ENCODE peak calls at places on chromosomes 4 and X, in five cellular contexts. O is brain microvascular endothelial cell, V is PC-9, I is neural progenitor cell, A is colonic mucosa. U is an unnamed sample.

GRCh38 chrX:78997870-78998558 is 52.8 kb downstream of the P2RY10 start:
- DNase-seq in I (peak; percentile 1), O (no peak), A (no peak), V (no peak), U (peak; percentile 42)

GRCh38 chrX:143664302-143664701 is 28.4 kb upstream of the SLITRK4 start:
- DNase-seq in I (peak; percentile 14), V (no peak), A (no peak), O (peak; percentile 1), U (peak; percentile 3)

GRCh38 chr4:58688603-58689002 is 1578.4 kb upstream of the IGFBP7 start:
- DNase-seq in O (no peak), A (no peak), I (no peak), V (no peak), U (no peak)

GRCh38 chr4:73731968-73732610 is 8.3 kb upstream of the CXCL8 start:
- DNase-seq in O (no peak), A (no peak), I (no peak), V (no peak), U (no peak)

GRCh38 chr4:8528713-8529112 is 51.5 kb upstream of the GPR78 start:
- DNase-seq in A (no peak), V (no peak), O (peak; percentile 74), I (no peak), U (no peak)

GRCh38 chr4:7812921-7813320 is 126.7 kb downstream of the AFAP1 start:
- DNase-seq in I (no peak), V (no peak), A (no peak), O (no peak), U (no peak)

GRCh38 chr4:70666369-70666768 is at the start of gene JCHAIN:
- DNase-seq in A (no peak), I (no peak), O (no peak), V (no peak), U (no peak)

GRCh38 chr4:158821228-158822009 is 52.6 kb downstream of the FNIP2 start:
- DNase-seq in A (no peak), V (no peak), I (no peak), O (peak; percentile 77), U (no peak)

GRCh38 chrX:135652602-135653001 is 60.8 kb upstream of the CT45A1 start:
- DNase-seq in A (no peak), V (no peak), O (no peak), I (no peak), U (no peak)

GRCh38 chrX:15680401-15680800 is 15.8 kb upstream of the CLTRN start:
- DNase-seq in A (no peak), O (peak; percentile 75), I (no peak), V (no peak), U (no peak)

GRCh38 chrX:137574102-137574783 is 8.3 kb downstream of the ZIC3 start:
- DNase-seq in V (no peak), I (peak; percentile 81), O (no peak), A (no peak), U (no peak)

GRCh38 chrX:1463581-1464281 is 11.0 kb upstream of the ASMTL start:
- DNase-seq in A (no peak), O (no peak), V (no peak), I (no peak), U (peak; percentile 40)

GRCh38 chr4:143397335-143397734 is 60.7 kb downstream of the GAB1 start:
- DNase-seq in V (no peak), I (no peak), O (no peak), A (no peak), U (no peak)

GRCh38 chr4:150385606-150386005 is 196.3 kb upstream of the MAB21L2 start:
- DNase-seq in O (peak; percentile 77), I (peak; percentile 21), V (peak; percentile 2), A (no peak), U (no peak)

GRCh38 chr4:140726776-140727500 is 29.2 kb downstream of the TBC1D9 start:
- DNase-seq in O (peak; percentile 62), V (peak; percentile 29), I (no peak), A (peak; percentile 53), U (no peak)

GRCh38 chr4:38367642-38368189 is 296.3 kb upstream of the KLF3 start:
- DNase-seq in A (no peak), V (no peak), O (no peak), I (no peak), U (no peak)

GRCh38 chr4:141643557-141643956 is 7.2 kb downstream of the IL15 start:
- DNase-seq in V (no peak), O (peak; percentile 69), I (no peak), A (no peak), U (no peak)

GRCh38 chr4:82777857-82778525 is 20.6 kb downstream of the SCD5 start:
- DNase-seq in O (no peak), V (no peak), A (no peak), I (no peak), U (no peak)

GRCh38 chr4:104138154-104138553 is 356.5 kb downstream of the CXXC4 start:
- DNase-seq in V (no peak), I (no peak), A (no peak), O (no peak), U (no peak)

GRCh38 chr4:128355301-128355700 is 67.7 kb upstream of the PGRMC2 start:
- DNase-seq in O (no peak), I (no peak), A (peak; percentile 27), V (no peak), U (peak; percentile 39)

GRCh38 chr4:105710678-105711077 is 2.1 kb downstream of the GSTCD start:
- DNase-seq in O (no peak), A (no peak), V (no peak), I (no peak), U (no peak)

GRCh38 chrX:23286731-23287130 is 47.9 kb upstream of the PTCHD1 start:
- DNase-seq in A (no peak), I (no peak), O (no peak), V (no peak), U (no peak)

GRCh38 chr4:169583563-169583962 is 28.8 kb downstream of the NEK1 start:
- DNase-seq in V (no peak), I (no peak), O (peak; percentile 6), A (no peak), U (no peak)

GRCh38 chr4:61373901-61374611 is 173.9 kb downstream of the ADGRL3 start:
- DNase-seq in O (peak; percentile 41), V (no peak), A (no peak), I (no peak), U (no peak)

GRCh38 chr4:76334885-76335284 is 28.4 kb downstream of the STBD1 start:
- DNase-seq in A (no peak), O (no peak), V (no peak), I (no peak), U (no peak)

GRCh38 chr4:158125325-158125724 is 47.5 kb downstream of the GASK1B start:
- DNase-seq in I (no peak), A (no peak), V (no peak), O (no peak), U (no peak)

GRCh38 chr4:65167719-65168118 is 502.6 kb downstream of the EPHA5 start:
- DNase-seq in I (no peak), A (no peak), O (no peak), V (no peak), U (no peak)

GRCh38 chrX:39905475-39905889 is 192.3 kb downstream of the BCOR start:
- DNase-seq in A (peak; percentile 57), V (no peak), O (no peak), I (no peak), U (peak; percentile 60)

GRCh38 chr4:38381788-38382187 is 282.2 kb upstream of the KLF3 start:
- DNase-seq in V (no peak), A (peak; percentile 29), I (no peak), O (no peak), U (no peak)

GRCh38 chrX:53606456-53606855 is 80.1 kb downstream of the HUWE1 start:
- DNase-seq in A (no peak), O (no peak), V (no peak), I (no peak), U (no peak)

GRCh38 chr4:75673959-75674328 is 733 bp upstream of the G3BP2 start:
- DNase-seq in V (no peak), O (peak; percentile 14), I (peak; percentile 23), A (no peak), U (no peak)

GRCh38 chr4:137711502-137711901 is 179.2 kb upstream of the PCDH18 start:
- DNase-seq in V (no peak), O (no peak), I (no peak), A (no peak), U (no peak)

GRCh38 chrX:133670394-133670793 is 255.1 kb upstream of the GPC4 start:
- DNase-seq in A (peak; percentile 39), I (peak; percentile 35), O (peak; percentile 28), V (peak; percentile 13), U (no peak)

GRCh38 chr4:153014460-153014859 is 78.3 kb downstream of the FHDC1 start:
- DNase-seq in I (no peak), A (no peak), V (no peak), O (peak; percentile 24), U (no peak)

GRCh38 chrX:41275661-41276609 is 58.0 kb upstream of the DDX3X start:
- DNase-seq in V (peak; percentile 41), O (peak; percentile 32), I (peak; percentile 62), A (peak; percentile 67), U (peak; percentile 69)

GRCh38 chrX:109485470-109486340 is 3.8 kb upstream of the GUCY2F start:
- DNase-seq in V (peak; percentile 49), A (peak; percentile 64), O (peak; percentile 65), I (peak; percentile 82), U (peak; percentile 37)

GRCh38 chr4:147933316-147933715 is 201.4 kb downstream of the ARHGAP10 start:
- DNase-seq in I (peak; percentile 18), A (no peak), V (no peak), O (no peak), U (no peak)

GRCh38 chr4:1154523-1155182 is 17.7 kb downstream of the SPON2 start:
- DNase-seq in O (peak; percentile 25), I (no peak), V (no peak), A (no peak), U (peak; percentile 37)
- H3K4me3 ChIP-seq in O (no peak overlapping the region), I (no peak overlapping the region), V (no peak overlapping the region), A (no peak overlapping the region), U (no peak overlapping the region)

GRCh38 chrX:19991350-19991718 is 473 bp upstream of the BCLAF3 start:
- DNase-seq in O (no peak), I (no peak), A (no peak), V (no peak), U (no peak)
- TF ChIP-seq CTCF in O (no peak), I (no peak), A (peak; percentile 13), V (peak; percentile 38), U (no peak)

GRCh38 chrX:142043196-142043595 is 139.5 kb downstream of the MAGEC1 start:
- DNase-seq in V (no peak), A (no peak), O (no peak), I (no peak), U (no peak)

GRCh38 chrX:142036111-142036510 is 132.4 kb downstream of the MAGEC1 start:
- DNase-seq in V (no peak), A (no peak), O (no peak), I (no peak), U (no peak)

GRCh38 chrX:142040906-142041305 is 137.2 kb downstream of the MAGEC1 start:
- DNase-seq in I (no peak), A (no peak), O (no peak), V (no peak), U (no peak)
- H3K4me3 ChIP-seq in I (no peak overlapping the region), A (no peak overlapping the region), O (no peak overlapping the region), V (no peak overlapping the region), U (no peak overlapping the region)

DNA sequence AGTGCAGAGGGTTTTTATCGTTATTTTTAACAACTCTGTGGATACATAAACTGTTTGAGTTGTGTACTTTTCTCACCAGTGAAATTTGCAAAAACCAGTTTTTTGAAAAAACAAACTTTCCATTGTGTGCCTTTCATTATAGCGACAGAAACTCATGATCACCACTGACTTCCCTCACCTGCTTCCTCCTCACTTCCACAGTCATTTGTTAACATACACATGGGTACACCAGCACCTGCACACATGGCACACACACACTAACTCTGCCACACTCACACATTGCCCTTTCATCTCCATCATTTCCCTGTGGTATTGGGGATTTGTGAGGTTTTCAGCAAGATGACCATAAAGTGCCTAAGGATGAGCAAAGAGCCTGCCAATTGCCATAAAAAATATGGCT is 20.6 kb downstream of the CLDN22 start:
- DNase-seq in O (no peak), A (no peak), I (no peak), V (no peak), U (no peak)
- TF ChIP-seq CTCF in O (no peak), A (no peak), I (no peak), V (no peak), U (no peak)

U was measured in mucosa of descending colon.